ENCODE peak calls at places on chromosome 16, in nine cellular contexts. P is AG10803, F is AG04450, U is psoas muscle, Y is PC-3, X is hepatocyte, O is foreskin fibroblast, M is bronchial epithelial cell, E is astrocyte. S is an unnamed sample.

GRCh38 chr16:14125030-14125681 is 54.0 kb downstream of the MRTFB start:
- DNase-seq in P (no peak), U (no peak), Y (no peak), O (no peak), X (no peak), M (no peak), F (no peak), E (no peak), S (no peak)

GRCh38 chr16:2244301-2244700 is 7.1 kb downstream of the ECI1 start:
- DNase-seq in P (no peak), F (no peak), M (no peak), U (no peak), X (no peak), E (no peak), O (no peak), Y (no peak), S (peak)

GRCh38 chr16:83835972-83836566 is 28.3 kb downstream of the HSBP1 start:
- DNase-seq in E (peak), M (peak), X (no peak), F (peak), Y (peak), U (no peak), P (peak), O (peak), S (no peak)

GRCh38 chr16:19375561-19376158 is 42.0 kb upstream of the TMC5 start:
- DNase-seq in U (peak), P (peak), E (no peak), M (peak), F (peak), Y (peak), X (peak), O (peak), S (peak)

GRCh38 chr16:83458612-83459011 is 349.2 kb upstream of the HSBP1 start:
- DNase-seq in X (no peak), Y (no peak), O (peak), F (no peak), M (peak), E (peak), U (no peak), P (peak), S (no peak)

GRCh38 chr16:57644383-57645014 is 16.1 kb downstream of the ADGRG1 start:
- DNase-seq in P (no peak), E (no peak), Y (no peak), O (no peak), F (no peak), U (no peak), M (no peak), X (no peak), S (no peak)

GRCh38 chr16:66154801-66155200 is 211.7 kb upstream of the CDH5 start:
- DNase-seq in M (no peak), P (peak), F (no peak), E (no peak), X (peak), O (no peak), Y (no peak), U (no peak), S (peak)

GRCh38 chr16:19008245-19008644 is 24.5 kb downstream of the TMC7 start:
- DNase-seq in E (peak), U (no peak), M (peak), Y (peak), O (peak), X (no peak), F (peak), P (peak), S (peak)

GRCh38 chr16:87661561-87661960 is 59.3 kb downstream of the JPH3 start:
- DNase-seq in U (peak), Y (peak), F (no peak), X (peak), P (peak), M (peak), O (peak), E (peak), S (no peak)

GRCh38 chr16:83393196-83393981 is 414.4 kb upstream of the HSBP1 start:
- DNase-seq in U (no peak), O (peak), F (no peak), Y (peak), P (peak), X (no peak), E (peak), M (no peak), S (no peak)

GRCh38 chr16:86142801-86143236 is 243.9 kb downstream of the IRF8 start:
- DNase-seq in O (no peak), P (no peak), F (no peak), U (no peak), M (no peak), E (no peak), X (no peak), Y (no peak), S (no peak)

GRCh38 chr16:67345401-67345800 is 18.8 kb downstream of the LRRC36 start:
- DNase-seq in P (no peak), O (no peak), X (no peak), F (no peak), U (no peak), E (no peak), Y (peak), M (no peak), S (no peak)

GRCh38 chr16:11507350-11507749 is 79.4 kb downstream of the LITAF start:
- DNase-seq in F (no peak), Y (no peak), U (no peak), E (no peak), O (no peak), P (no peak), X (no peak), M (no peak), S (no peak)

GRCh38 chr16:11511328-11511727 is 75.4 kb downstream of the LITAF start:
- DNase-seq in E (no peak), M (no peak), X (no peak), U (no peak), O (no peak), Y (no peak), P (no peak), F (no peak), S (no peak)

GRCh38 chr16:11507991-11508390 is 78.7 kb downstream of the LITAF start:
- DNase-seq in Y (no peak), X (no peak), P (no peak), O (no peak), F (no peak), E (no peak), M (no peak), U (no peak), S (no peak)

GRCh38 chr16:11511801-11512200 is 74.9 kb downstream of the LITAF start:
- DNase-seq in M (no peak), Y (no peak), X (no peak), O (no peak), F (no peak), E (no peak), P (no peak), U (no peak), S (no peak)

GRCh38 chr16:11510178-11510973 is 76.3 kb downstream of the LITAF start:
- DNase-seq in P (no peak), M (no peak), F (no peak), Y (no peak), X (no peak), O (no peak), U (no peak), E (no peak), S (no peak)
- TF ChIP-seq CTCF in P (no peak), M (no peak), F (no peak), Y (no peak), X (no peak), O (no peak), U (no peak), E (no peak), S (no peak)

GRCh38 chr16:5065813-5066212 is at the start of gene C16orf89:
- DNase-seq in F (no peak), M (no peak), U (no peak), O (no peak), E (no peak), X (no peak), Y (no peak), P (no peak), S (no peak)
- H3K4me3 ChIP-seq in F (no peak), M (no peak), U (no peak), O (no peak), E (no peak), X (no peak), Y (no peak), P (no peak), S (no peak)

DNA sequence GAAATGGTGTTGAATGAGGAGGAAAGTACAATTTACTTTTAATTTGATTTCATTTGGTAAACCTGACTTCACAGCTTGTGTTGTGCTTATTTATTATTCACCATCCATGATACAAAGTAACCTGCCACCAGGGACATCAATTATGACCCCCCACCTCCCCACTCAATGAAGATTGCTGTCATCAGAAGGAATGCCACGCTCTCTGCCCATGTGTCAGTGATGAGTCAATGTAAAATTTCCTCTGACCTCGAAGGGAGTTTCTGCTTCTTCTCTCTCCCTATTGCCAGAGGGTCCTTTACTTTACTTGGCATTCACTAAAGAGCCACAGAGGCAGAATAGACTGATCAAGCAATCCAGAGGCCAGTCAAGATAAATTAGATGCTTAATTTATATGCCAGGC is 759.7 kb downstream of the CDH11 start:
- DNase-seq in F (no peak), X (no peak), E (peak), P (peak), U (no peak), Y (peak), O (peak), M (peak), S (no peak)
- TF ChIP-seq CTCF in F (no peak), X (no peak), E (no peak), P (no peak), U (no peak), Y (no peak), O (no peak), M (no peak), S (no peak)

GRCh38 chr16:89237733-89238132 is 20.2 kb downstream of the ZNF778 start:
- DNase-seq in X (no peak), F (no peak), Y (peak), E (no peak), O (no peak), M (peak), P (no peak), U (no peak), S (no peak)

GRCh38 chr16:89244754-89245153 is 27.3 kb downstream of the ZNF778 start:
- DNase-seq in U (no peak), E (no peak), Y (no peak), M (no peak), O (no peak), P (no peak), F (no peak), X (no peak), S (no peak)

GRCh38 chr16:89242795-89243200 is 25.3 kb downstream of the ZNF778 start:
- DNase-seq in U (no peak), P (no peak), Y (no peak), M (no peak), O (no peak), F (no peak), E (no peak), X (no peak), S (no peak)

GRCh38 chr16:89243664-89244063 is 26.2 kb downstream of the ZNF778 start:
- DNase-seq in O (no peak), Y (no peak), U (no peak), E (no peak), P (no peak), M (no peak), X (no peak), F (no peak), S (no peak)

GRCh38 chr16:89241187-89242003 is 23.9 kb downstream of the ZNF778 start:
- DNase-seq in U (peak), O (peak), E (peak), M (peak), P (peak), F (peak), X (peak), Y (peak), S (peak)
- H3K4me3 ChIP-seq in U (peak), O (peak), E (peak), M (peak), P (peak), F (peak), X (peak), Y (peak), S (peak)

GRCh38 chr16:84970447-84971127 is 40.7 kb downstream of the ZDHHC7 start:
- DNase-seq in U (peak), P (peak), X (peak), Y (peak), O (peak), E (peak), F (peak), M (peak), S (peak)
- TF ChIP-seq CTCF in U (peak), P (peak), X (peak), Y (peak), O (peak), E (peak), F (peak), M (peak), S (peak)

GRCh38 chr16:27298132-27298531 is 15.6 kb upstream of the IL4R start:
- DNase-seq in F (no peak), O (no peak), M (no peak), X (no peak), U (no peak), E (no peak), P (no peak), Y (no peak), S (no peak)
- H3K4me3 ChIP-seq in F (no peak), O (no peak), M (no peak), X (no peak), U (no peak), E (no peak), P (no peak), Y (no peak), S (no peak)

GRCh38 chr16:6446370-6446769 is 886.3 kb upstream of the RBFOX1 start:
- DNase-seq in P (no peak), O (no peak), E (no peak), Y (no peak), X (no peak), F (no peak), M (no peak), U (no peak), S (peak)
- TF ChIP-seq CTCF in P (no peak), O (no peak), E (no peak), Y (no peak), X (no peak), F (no peak), M (no peak), U (no peak), S (no peak)

GRCh38 chr16:46830417-46830901 is 521 bp downstream of the C16orf87 start:
- DNase-seq in P (peak), Y (peak), X (peak), U (peak), O (no peak), F (no peak), M (no peak), E (no peak), S (no peak)

GRCh38 chr16:46828943-46829342 is 2.0 kb downstream of the C16orf87 start:
- DNase-seq in X (no peak), F (no peak), P (no peak), M (no peak), E (no peak), U (no peak), O (no peak), Y (no peak), S (no peak)

GRCh38 chr16:46828292-46828691 is 2.7 kb downstream of the C16orf87 start:
- DNase-seq in Y (no peak), X (no peak), O (no peak), U (no peak), E (no peak), F (no peak), P (no peak), M (no peak), S (no peak)

GRCh38 chr16:46822270-46822669 is 8.7 kb downstream of the C16orf87 start:
- DNase-seq in X (no peak), M (no peak), P (peak), E (peak), Y (no peak), U (no peak), F (peak), O (no peak), S (no peak)

DNA sequence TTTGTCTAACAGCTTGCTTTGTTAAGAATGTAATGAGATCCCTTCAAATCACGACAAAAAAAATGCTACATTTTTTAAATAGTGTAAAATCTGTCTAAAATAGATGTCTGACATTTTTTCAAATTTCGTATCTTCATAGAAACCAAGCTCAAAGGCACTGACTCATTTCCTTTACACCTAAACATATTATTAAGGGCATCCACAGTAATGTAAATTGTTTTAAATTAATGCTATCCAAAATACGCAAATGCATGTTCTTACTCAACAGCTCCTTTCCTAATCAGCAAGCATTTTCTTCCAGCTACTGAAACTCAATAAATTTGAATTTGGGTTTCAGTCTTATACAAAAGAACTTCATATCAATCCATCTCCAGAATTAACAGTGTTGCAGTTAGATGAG is 4.4 kb downstream of the C16orf87 start:
- DNase-seq in Y (no peak), M (peak), P (no peak), E (peak), F (peak), O (no peak), X (no peak), U (no peak), S (no peak)
- H3K4me3 ChIP-seq in Y (no peak), M (no peak), P (no peak), E (no peak), F (peak), O (no peak), X (no peak), U (no peak), S (no peak)

GRCh38 chr16:46688657-46689491 is at the start of gene VPS35:
- DNase-seq in E (peak), O (peak), F (peak), U (peak), Y (peak), X (peak), M (peak), P (peak), S (peak)
- TF ChIP-seq CTCF in E (no peak), O (no peak), F (peak), U (peak), Y (no peak), X (peak), M (peak), P (peak), S (peak)

DNA sequence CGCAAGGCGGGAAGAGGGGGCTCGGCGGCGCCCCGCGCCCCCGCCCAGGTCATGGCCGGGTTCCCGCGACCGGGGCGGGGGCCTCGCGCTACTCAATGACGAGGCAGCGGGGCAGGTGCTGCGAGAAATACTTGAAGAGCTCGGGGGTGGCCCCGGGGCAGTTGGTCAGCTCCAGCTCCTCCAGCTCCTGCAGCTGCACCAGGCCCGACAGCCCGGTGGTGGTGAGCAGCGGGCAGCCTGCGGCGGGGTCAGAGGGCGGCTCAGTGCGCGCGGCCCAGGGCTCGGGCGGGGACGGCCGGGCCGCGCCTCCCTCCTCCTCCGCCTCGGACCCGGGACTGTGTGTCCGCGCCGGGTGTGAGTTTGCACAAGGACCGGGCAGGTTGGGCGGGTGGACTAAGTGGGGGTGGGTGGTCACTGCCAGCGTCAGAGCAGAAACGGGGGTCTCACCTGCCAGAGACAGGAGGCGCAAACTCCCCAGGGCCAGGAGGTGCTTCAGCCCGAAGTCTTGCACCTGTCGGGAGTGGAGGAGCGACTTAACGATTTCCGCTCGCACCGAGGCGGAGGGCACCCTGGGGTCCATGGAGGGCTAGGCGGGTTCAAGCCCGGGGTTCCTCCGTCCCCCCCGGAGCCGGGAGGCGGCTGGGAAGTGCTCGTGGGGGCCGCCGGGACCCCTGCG is 4.1 kb upstream of the WDR24 start:
- DNase-seq in Y (no peak), O (no peak), X (no peak), M (no peak), F (no peak), U (no peak), E (no peak), P (no peak), S (no peak)
- H3K4me3 ChIP-seq in Y (peak), O (no peak), X (no peak), M (peak), F (no peak), U (no peak), E (no peak), P (no peak), S (no peak)

S was measured in WERI-Rb-1.